ENCODE peak calls at places on chromosomes 7 and 10, in five cellular contexts. V is ELF-1, K is WERI-Rb-1, N is M059J, D is iris pigment epithelial cell. F is an unnamed sample.
A peak's percentile ranks its signal among the peaks of the same experiment; 100 is the strongest.

GRCh38 chr10:50351483-50352146 is 100.3 kb upstream of the ASAH2 start:
- DNase-seq in V (no peak), K (no peak), N (no peak), D (no peak), F (no peak)

GRCh38 chr10:81018898-81019890 is 481.5 kb downstream of the SH2D4B start:
- DNase-seq in V (peak; percentile 48), K (peak; percentile 52), N (peak; percentile 44), D (peak; percentile 44), F (peak; percentile 78)

GRCh38 chr10:114683162-114683561 is 25.1 kb upstream of the ABLIM1 start:
- DNase-seq in V (no peak), K (no peak), N (peak; percentile 76), D (no peak), F (no peak)

GRCh38 chr10:4545077-4545476 is 280.9 kb upstream of the AKR1E2 start:
- DNase-seq in V (no peak), K (no peak), N (peak; percentile 26), D (no peak), F (no peak)

GRCh38 chr10:48444861-48445841 is 138.7 kb downstream of the MAPK8 start:
- DNase-seq in V (peak; percentile 35), K (peak; percentile 92), N (peak; percentile 48), D (no peak), F (no peak)

GRCh38 chr7:130793855-130794618 is 60.0 kb upstream of the KLF14 start:
- DNase-seq in V (no peak), K (no peak), N (peak; percentile 56), D (peak; percentile 56), F (peak; percentile 36)

GRCh38 chr10:114246679-114247305 is 7.7 kb downstream of the VWA2 start:
- DNase-seq in V (no peak), K (no peak), N (peak; percentile 51), D (no peak), F (no peak)

GRCh38 chr7:52586704-52587103 is 448.7 kb upstream of the POM121L12 start:
- DNase-seq in V (peak; percentile 55), K (peak; percentile 76), N (no peak), D (no peak), F (no peak)

GRCh38 chr7:7498881-7499280 is 36.8 kb downstream of the COL28A1 start:
- DNase-seq in V (no peak), K (no peak), N (no peak), D (no peak), F (no peak)

F was measured in H4.